ENCODE peak calls at places on chromosomes 2 and 18, in eight cellular contexts. One of them, this sample, is unnamed.

GRCh38 chr2:239096676-239097427 is 249.0 kb downstream of the TWIST2 start:
- DNase-seq in HTR-8/SVneo: no peak
- DNase-seq in tibial artery: no peak
- DNase-seq in dermis microvascular lymphatic vessel endothelial cell: no peak
- DNase-seq in fibroblast of mammary gland: no peak
- DNase-seq in BE2C: no peak
- DNase-seq in hepatocyte: no peak
- DNase-seq in activated CD4-positive, alpha-beta T cell treated with anti-CD3 and anti-CD28 coated beads for 48 hours: no peak
- DNase-seq in this sample: no peak

GRCh38 chr18:23972416-23972815 is 42.1 kb upstream of the TTC39C start:
- DNase-seq in HTR-8/SVneo: no peak
- DNase-seq in tibial artery: no peak
- DNase-seq in dermis microvascular lymphatic vessel endothelial cell: no peak
- DNase-seq in fibroblast of mammary gland: no peak
- DNase-seq in BE2C: no peak
- DNase-seq in hepatocyte: no peak
- DNase-seq in activated CD4-positive, alpha-beta T cell treated with anti-CD3 and anti-CD28 coated beads for 48 hours: peak
- DNase-seq in this sample: no peak

GRCh38 chr18:70636991-70637390 is 348.1 kb downstream of the SOCS6 start:
- DNase-seq in HTR-8/SVneo: no peak
- DNase-seq in tibial artery: no peak
- DNase-seq in dermis microvascular lymphatic vessel endothelial cell: no peak
- DNase-seq in fibroblast of mammary gland: peak
- DNase-seq in BE2C: no peak
- DNase-seq in hepatocyte: no peak
- DNase-seq in activated CD4-positive, alpha-beta T cell treated with anti-CD3 and anti-CD28 coated beads for 48 hours: no peak
- DNase-seq in this sample: peak

GRCh38 chr2:134932864-134933526 is 14.4 kb downstream of the CCNT2 start:
- DNase-seq in HTR-8/SVneo: no peak
- DNase-seq in tibial artery: no peak
- DNase-seq in dermis microvascular lymphatic vessel endothelial cell: no peak
- DNase-seq in fibroblast of mammary gland: no peak
- DNase-seq in BE2C: no peak
- DNase-seq in hepatocyte: no peak
- DNase-seq in activated CD4-positive, alpha-beta T cell treated with anti-CD3 and anti-CD28 coated beads for 48 hours: no peak
- DNase-seq in this sample: no peak

GRCh38 chr2:224658776-224659175 is 57.4 kb downstream of the CCDC195 start:
- DNase-seq in HTR-8/SVneo: no peak
- DNase-seq in tibial artery: no peak
- DNase-seq in dermis microvascular lymphatic vessel endothelial cell: no peak
- DNase-seq in fibroblast of mammary gland: peak
- DNase-seq in BE2C: no peak
- DNase-seq in hepatocyte: no peak
- DNase-seq in activated CD4-positive, alpha-beta T cell treated with anti-CD3 and anti-CD28 coated beads for 48 hours: no peak
- DNase-seq in this sample: peak

GRCh38 chr2:164920430-164920829 is 34.9 kb downstream of the SLC38A11 start:
- DNase-seq in HTR-8/SVneo: peak
- DNase-seq in tibial artery: no peak
- DNase-seq in dermis microvascular lymphatic vessel endothelial cell: no peak
- DNase-seq in fibroblast of mammary gland: peak
- DNase-seq in BE2C: no peak
- DNase-seq in hepatocyte: peak
- DNase-seq in activated CD4-positive, alpha-beta T cell treated with anti-CD3 and anti-CD28 coated beads for 48 hours: no peak
- DNase-seq in this sample: peak

GRCh38 chr2:118473241-118473640 is 374.2 kb downstream of the EN1 start:
- DNase-seq in HTR-8/SVneo: no peak
- DNase-seq in tibial artery: no peak
- DNase-seq in dermis microvascular lymphatic vessel endothelial cell: no peak
- DNase-seq in fibroblast of mammary gland: no peak
- DNase-seq in BE2C: no peak
- DNase-seq in hepatocyte: no peak
- DNase-seq in activated CD4-positive, alpha-beta T cell treated with anti-CD3 and anti-CD28 coated beads for 48 hours: no peak
- DNase-seq in this sample: no peak

GRCh38 chr2:72824224-72824842 is 1.5 kb downstream of the EXOC6B start:
- DNase-seq in HTR-8/SVneo: peak
- DNase-seq in tibial artery: no peak
- DNase-seq in dermis microvascular lymphatic vessel endothelial cell: peak
- DNase-seq in fibroblast of mammary gland: peak
- DNase-seq in BE2C: no peak
- DNase-seq in hepatocyte: peak
- DNase-seq in activated CD4-positive, alpha-beta T cell treated with anti-CD3 and anti-CD28 coated beads for 48 hours: peak
- DNase-seq in this sample: peak

GRCh38 chr2:46445561-46445960 is 33.8 kb upstream of the TMEM247 start:
- DNase-seq in HTR-8/SVneo: no peak
- DNase-seq in tibial artery: no peak
- DNase-seq in dermis microvascular lymphatic vessel endothelial cell: no peak
- DNase-seq in fibroblast of mammary gland: no peak
- DNase-seq in BE2C: no peak
- DNase-seq in hepatocyte: no peak
- DNase-seq in activated CD4-positive, alpha-beta T cell treated with anti-CD3 and anti-CD28 coated beads for 48 hours: no peak
- DNase-seq in this sample: no peak

GRCh38 chr2:152176113-152176714 is 651 bp upstream of the STAM2 start:
- DNase-seq in HTR-8/SVneo: peak
- DNase-seq in tibial artery: no peak
- DNase-seq in dermis microvascular lymphatic vessel endothelial cell: peak
- DNase-seq in fibroblast of mammary gland: peak
- DNase-seq in BE2C: no peak
- DNase-seq in hepatocyte: no peak
- DNase-seq in activated CD4-positive, alpha-beta T cell treated with anti-CD3 and anti-CD28 coated beads for 48 hours: no peak
- DNase-seq in this sample: no peak

GRCh38 chr2:159637988-159638501 is 21.7 kb upstream of the BAZ2B start:
- DNase-seq in HTR-8/SVneo: no peak
- DNase-seq in tibial artery: no peak
- DNase-seq in dermis microvascular lymphatic vessel endothelial cell: peak
- DNase-seq in fibroblast of mammary gland: peak
- DNase-seq in BE2C: no peak
- DNase-seq in hepatocyte: no peak
- DNase-seq in activated CD4-positive, alpha-beta T cell treated with anti-CD3 and anti-CD28 coated beads for 48 hours: no peak
- DNase-seq in this sample: peak

GRCh38 chr2:54325148-54325547 is 69.1 kb upstream of the TSPYL6 start:
- DNase-seq in HTR-8/SVneo: no peak
- DNase-seq in tibial artery: no peak
- DNase-seq in dermis microvascular lymphatic vessel endothelial cell: no peak
- DNase-seq in fibroblast of mammary gland: no peak
- DNase-seq in BE2C: no peak
- DNase-seq in hepatocyte: no peak
- DNase-seq in activated CD4-positive, alpha-beta T cell treated with anti-CD3 and anti-CD28 coated beads for 48 hours: no peak
- DNase-seq in this sample: no peak

GRCh38 chr2:25672500-25673169 is 742 bp downstream of the DTNB start:
- DNase-seq in HTR-8/SVneo: peak
- DNase-seq in tibial artery: peak
- DNase-seq in dermis microvascular lymphatic vessel endothelial cell: peak
- DNase-seq in fibroblast of mammary gland: no peak
- DNase-seq in BE2C: peak
- DNase-seq in hepatocyte: peak
- DNase-seq in activated CD4-positive, alpha-beta T cell treated with anti-CD3 and anti-CD28 coated beads for 48 hours: peak
- DNase-seq in this sample: no peak

GRCh38 chr2:161139098-161139987 is 20.9 kb upstream of the TANK start:
- DNase-seq in HTR-8/SVneo: no peak
- DNase-seq in tibial artery: no peak
- DNase-seq in dermis microvascular lymphatic vessel endothelial cell: peak
- DNase-seq in fibroblast of mammary gland: peak
- DNase-seq in BE2C: no peak
- DNase-seq in hepatocyte: no peak
- DNase-seq in activated CD4-positive, alpha-beta T cell treated with anti-CD3 and anti-CD28 coated beads for 48 hours: no peak
- DNase-seq in this sample: no peak

GRCh38 chr2:12325806-12326205 is 390.9 kb upstream of the TRIB2 start:
- DNase-seq in HTR-8/SVneo: peak
- DNase-seq in tibial artery: no peak
- DNase-seq in dermis microvascular lymphatic vessel endothelial cell: peak
- DNase-seq in fibroblast of mammary gland: no peak
- DNase-seq in BE2C: peak
- DNase-seq in hepatocyte: peak
- DNase-seq in activated CD4-positive, alpha-beta T cell treated with anti-CD3 and anti-CD28 coated beads for 48 hours: no peak
- DNase-seq in this sample: no peak

GRCh38 chr2:1976112-1976511 is 231.8 kb upstream of the PXDN start:
- DNase-seq in HTR-8/SVneo: no peak
- DNase-seq in tibial artery: no peak
- DNase-seq in dermis microvascular lymphatic vessel endothelial cell: no peak
- DNase-seq in fibroblast of mammary gland: no peak
- DNase-seq in BE2C: no peak
- DNase-seq in hepatocyte: no peak
- DNase-seq in activated CD4-positive, alpha-beta T cell treated with anti-CD3 and anti-CD28 coated beads for 48 hours: no peak
- DNase-seq in this sample: no peak

GRCh38 chr18:46297621-46298020 is 193.4 kb downstream of the HAUS1 start:
- DNase-seq in HTR-8/SVneo: no peak
- DNase-seq in tibial artery: no peak
- DNase-seq in dermis microvascular lymphatic vessel endothelial cell: no peak
- DNase-seq in fibroblast of mammary gland: no peak
- DNase-seq in BE2C: no peak
- DNase-seq in hepatocyte: no peak
- DNase-seq in activated CD4-positive, alpha-beta T cell treated with anti-CD3 and anti-CD28 coated beads for 48 hours: no peak
- DNase-seq in this sample: no peak

GRCh38 chr2:8520791-8521344 is 161.0 kb upstream of the ID2 start:
- DNase-seq in HTR-8/SVneo: no peak
- DNase-seq in tibial artery: no peak
- DNase-seq in dermis microvascular lymphatic vessel endothelial cell: no peak
- DNase-seq in fibroblast of mammary gland: peak
- DNase-seq in BE2C: no peak
- DNase-seq in hepatocyte: no peak
- DNase-seq in activated CD4-positive, alpha-beta T cell treated with anti-CD3 and anti-CD28 coated beads for 48 hours: peak
- DNase-seq in this sample: no peak

GRCh38 chr2:144660518-144661316 is 140.8 kb upstream of the ZEB2 start:
- DNase-seq in HTR-8/SVneo: no peak
- DNase-seq in tibial artery: no peak
- DNase-seq in dermis microvascular lymphatic vessel endothelial cell: no peak
- DNase-seq in fibroblast of mammary gland: peak
- DNase-seq in BE2C: no peak
- DNase-seq in hepatocyte: no peak
- DNase-seq in activated CD4-positive, alpha-beta T cell treated with anti-CD3 and anti-CD28 coated beads for 48 hours: no peak
- DNase-seq in this sample: no peak

GRCh38 chr2:162106146-162106551 is 32.1 kb upstream of the DPP4 start:
- DNase-seq in HTR-8/SVneo: no peak
- DNase-seq in tibial artery: no peak
- DNase-seq in dermis microvascular lymphatic vessel endothelial cell: no peak
- DNase-seq in fibroblast of mammary gland: peak
- DNase-seq in BE2C: no peak
- DNase-seq in hepatocyte: no peak
- DNase-seq in activated CD4-positive, alpha-beta T cell treated with anti-CD3 and anti-CD28 coated beads for 48 hours: no peak
- DNase-seq in this sample: no peak

GRCh38 chr2:69993708-69994107 is 32.3 kb upstream of the ASPRV1 start:
- DNase-seq in HTR-8/SVneo: no peak
- DNase-seq in tibial artery: no peak
- DNase-seq in dermis microvascular lymphatic vessel endothelial cell: no peak
- DNase-seq in fibroblast of mammary gland: no peak
- DNase-seq in BE2C: no peak
- DNase-seq in hepatocyte: no peak
- DNase-seq in activated CD4-positive, alpha-beta T cell treated with anti-CD3 and anti-CD28 coated beads for 48 hours: no peak
- DNase-seq in this sample: no peak

GRCh38 chr18:23812566-23813440 is 123.5 kb downstream of the LAMA3 start:
- DNase-seq in HTR-8/SVneo: peak
- DNase-seq in tibial artery: no peak
- DNase-seq in dermis microvascular lymphatic vessel endothelial cell: peak
- DNase-seq in fibroblast of mammary gland: peak
- DNase-seq in BE2C: no peak
- DNase-seq in hepatocyte: no peak
- DNase-seq in activated CD4-positive, alpha-beta T cell treated with anti-CD3 and anti-CD28 coated beads for 48 hours: no peak
- DNase-seq in this sample: peak

GRCh38 chr18:286515-287310 is 18.9 kb upstream of the THOC1 start:
- DNase-seq in HTR-8/SVneo: peak
- DNase-seq in tibial artery: no peak
- DNase-seq in dermis microvascular lymphatic vessel endothelial cell: peak
- DNase-seq in fibroblast of mammary gland: peak
- DNase-seq in BE2C: no peak
- DNase-seq in hepatocyte: peak
- DNase-seq in activated CD4-positive, alpha-beta T cell treated with anti-CD3 and anti-CD28 coated beads for 48 hours: no peak
- DNase-seq in this sample: no peak

GRCh38 chr2:53422979-53423378 is 344.6 kb upstream of the CHAC2 start:
- DNase-seq in HTR-8/SVneo: peak
- DNase-seq in tibial artery: no peak
- DNase-seq in dermis microvascular lymphatic vessel endothelial cell: peak
- DNase-seq in fibroblast of mammary gland: peak
- DNase-seq in BE2C: peak
- DNase-seq in hepatocyte: peak
- DNase-seq in activated CD4-positive, alpha-beta T cell treated with anti-CD3 and anti-CD28 coated beads for 48 hours: peak
- DNase-seq in this sample: no peak

GRCh38 chr18:61528961-61529360 is 195.7 kb downstream of the CDH20 start:
- DNase-seq in HTR-8/SVneo: no peak
- DNase-seq in tibial artery: no peak
- DNase-seq in dermis microvascular lymphatic vessel endothelial cell: peak
- DNase-seq in fibroblast of mammary gland: no peak
- DNase-seq in BE2C: no peak
- DNase-seq in hepatocyte: no peak
- DNase-seq in activated CD4-positive, alpha-beta T cell treated with anti-CD3 and anti-CD28 coated beads for 48 hours: no peak
- DNase-seq in this sample: no peak

GRCh38 chr18:21656402-21656801 is 44.3 kb downstream of the SNRPD1 start:
- DNase-seq in HTR-8/SVneo: peak
- DNase-seq in tibial artery: no peak
- DNase-seq in dermis microvascular lymphatic vessel endothelial cell: peak
- DNase-seq in fibroblast of mammary gland: peak
- DNase-seq in BE2C: no peak
- DNase-seq in hepatocyte: no peak
- DNase-seq in activated CD4-positive, alpha-beta T cell treated with anti-CD3 and anti-CD28 coated beads for 48 hours: no peak
- DNase-seq in this sample: peak

GRCh38 chr18:64037812-64038414 is 68.0 kb downstream of the SERPINB8 start:
- DNase-seq in HTR-8/SVneo: peak
- DNase-seq in tibial artery: no peak
- DNase-seq in dermis microvascular lymphatic vessel endothelial cell: peak
- DNase-seq in fibroblast of mammary gland: peak
- DNase-seq in BE2C: no peak
- DNase-seq in hepatocyte: peak
- DNase-seq in activated CD4-positive, alpha-beta T cell treated with anti-CD3 and anti-CD28 coated beads for 48 hours: no peak
- DNase-seq in this sample: peak

GRCh38 chr18:48376406-48376805 is 32.8 kb downstream of the ZBTB7C start:
- DNase-seq in HTR-8/SVneo: no peak
- DNase-seq in tibial artery: no peak
- DNase-seq in dermis microvascular lymphatic vessel endothelial cell: no peak
- DNase-seq in fibroblast of mammary gland: no peak
- DNase-seq in BE2C: peak
- DNase-seq in hepatocyte: no peak
- DNase-seq in activated CD4-positive, alpha-beta T cell treated with anti-CD3 and anti-CD28 coated beads for 48 hours: no peak
- DNase-seq in this sample: no peak

GRCh38 chr2:76958749-76959148 is 563.4 kb downstream of the LRRTM4 start:
- DNase-seq in HTR-8/SVneo: no peak
- DNase-seq in tibial artery: no peak
- DNase-seq in dermis microvascular lymphatic vessel endothelial cell: no peak
- DNase-seq in fibroblast of mammary gland: no peak
- DNase-seq in BE2C: no peak
- DNase-seq in hepatocyte: peak
- DNase-seq in activated CD4-positive, alpha-beta T cell treated with anti-CD3 and anti-CD28 coated beads for 48 hours: no peak
- DNase-seq in this sample: no peak

GRCh38 chr2:84919885-84920580 is 14.6 kb downstream of the TMSB10 start:
- DNase-seq in HTR-8/SVneo: peak
- DNase-seq in tibial artery: peak
- DNase-seq in dermis microvascular lymphatic vessel endothelial cell: peak
- DNase-seq in fibroblast of mammary gland: peak
- DNase-seq in BE2C: no peak
- DNase-seq in hepatocyte: peak
- DNase-seq in activated CD4-positive, alpha-beta T cell treated with anti-CD3 and anti-CD28 coated beads for 48 hours: peak
- DNase-seq in this sample: peak

GRCh38 chr2:175158894-175159293 is 9.1 kb downstream of the ATF2 start:
- DNase-seq in HTR-8/SVneo: no peak
- DNase-seq in tibial artery: no peak
- DNase-seq in dermis microvascular lymphatic vessel endothelial cell: no peak
- DNase-seq in fibroblast of mammary gland: no peak
- DNase-seq in BE2C: no peak
- DNase-seq in hepatocyte: no peak
- DNase-seq in activated CD4-positive, alpha-beta T cell treated with anti-CD3 and anti-CD28 coated beads for 48 hours: no peak
- DNase-seq in this sample: no peak

GRCh38 chr18:12092398-12093229 is 1.0 kb upstream of the ANKRD62 start:
- DNase-seq in HTR-8/SVneo: peak
- DNase-seq in tibial artery: no peak
- DNase-seq in dermis microvascular lymphatic vessel endothelial cell: peak
- DNase-seq in fibroblast of mammary gland: no peak
- DNase-seq in BE2C: no peak
- DNase-seq in hepatocyte: peak
- DNase-seq in activated CD4-positive, alpha-beta T cell treated with anti-CD3 and anti-CD28 coated beads for 48 hours: no peak
- DNase-seq in this sample: no peak

GRCh38 chr2:228507231-228507824 is 325.8 kb upstream of the SPHKAP start:
- DNase-seq in HTR-8/SVneo: no peak
- DNase-seq in tibial artery: no peak
- DNase-seq in dermis microvascular lymphatic vessel endothelial cell: no peak
- DNase-seq in fibroblast of mammary gland: no peak
- DNase-seq in BE2C: no peak
- DNase-seq in hepatocyte: no peak
- DNase-seq in activated CD4-positive, alpha-beta T cell treated with anti-CD3 and anti-CD28 coated beads for 48 hours: no peak
- DNase-seq in this sample: no peak

GRCh38 chr2:157894694-157895450 is 18.7 kb upstream of the ACVR1 start:
- DNase-seq in HTR-8/SVneo: peak
- DNase-seq in tibial artery: no peak
- DNase-seq in dermis microvascular lymphatic vessel endothelial cell: no peak
- DNase-seq in fibroblast of mammary gland: peak
- DNase-seq in BE2C: no peak
- DNase-seq in hepatocyte: peak
- DNase-seq in activated CD4-positive, alpha-beta T cell treated with anti-CD3 and anti-CD28 coated beads for 48 hours: no peak
- DNase-seq in this sample: no peak